ENCODE peak calls at places on chromosomes 7 and 10, in seven cellular contexts. One of them, this sample, is unnamed.

GRCh38 chr10:124035928-124036558 is 57.4 kb downstream of the CHST15 start:
- DNase-seq in kidney: peak; percentile 89
- DNase-seq in gastrocnemius medialis: peak; percentile 18
- DNase-seq in breast epithelium: peak; percentile 55
- DNase-seq in K562: peak; percentile 42
- DNase-seq in heart left ventricle: peak; percentile 80
- DNase-seq in esophagus muscularis mucosa: no peak
- DNase-seq in this sample: peak; percentile 36

GRCh38 chr10:36771725-36772124 is 353.7 kb upstream of the ANKRD30A start:
- DNase-seq in kidney: no peak
- DNase-seq in gastrocnemius medialis: no peak
- DNase-seq in breast epithelium: no peak
- DNase-seq in K562: no peak
- DNase-seq in heart left ventricle: no peak
- DNase-seq in esophagus muscularis mucosa: no peak
- DNase-seq in this sample: no peak

GRCh38 chr10:114698271-114699185 is 40.5 kb upstream of the ABLIM1 start:
- DNase-seq in kidney: no peak
- DNase-seq in gastrocnemius medialis: no peak
- DNase-seq in breast epithelium: no peak
- DNase-seq in K562: no peak
- DNase-seq in heart left ventricle: no peak
- DNase-seq in esophagus muscularis mucosa: no peak
- DNase-seq in this sample: no peak

GRCh38 chr7:82506208-82506607 is 62.6 kb upstream of the CACNA2D1 start:
- DNase-seq in kidney: no peak
- DNase-seq in gastrocnemius medialis: no peak
- DNase-seq in breast epithelium: no peak
- DNase-seq in K562: no peak
- DNase-seq in heart left ventricle: no peak
- DNase-seq in esophagus muscularis mucosa: no peak
- DNase-seq in this sample: no peak

GRCh38 chr10:99370993-99371392 is 41.8 kb downstream of the CNNM1 start:
- DNase-seq in kidney: no peak
- DNase-seq in gastrocnemius medialis: no peak
- DNase-seq in breast epithelium: no peak
- DNase-seq in K562: peak; percentile 19
- DNase-seq in heart left ventricle: no peak
- DNase-seq in esophagus muscularis mucosa: no peak
- DNase-seq in this sample: no peak

GRCh38 chr7:133591704-133592340 is 338.9 kb downstream of the EXOC4 start:
- DNase-seq in kidney: no peak
- DNase-seq in gastrocnemius medialis: no peak
- DNase-seq in breast epithelium: no peak
- DNase-seq in K562: no peak
- DNase-seq in heart left ventricle: no peak
- DNase-seq in esophagus muscularis mucosa: no peak
- DNase-seq in this sample: no peak

GRCh38 chr10:122454603-122455080 is at the start of gene ARMS2:
- DNase-seq in kidney: no peak
- DNase-seq in gastrocnemius medialis: no peak
- DNase-seq in breast epithelium: no peak
- DNase-seq in K562: no peak
- DNase-seq in heart left ventricle: no peak
- DNase-seq in esophagus muscularis mucosa: peak; percentile 91
- DNase-seq in this sample: no peak

GRCh38 chr7:64878684-64879083 is 24.4 kb upstream of the ZNF273 start:
- DNase-seq in kidney: no peak
- DNase-seq in gastrocnemius medialis: no peak
- DNase-seq in breast epithelium: no peak
- DNase-seq in K562: peak; percentile 5
- DNase-seq in heart left ventricle: no peak
- DNase-seq in esophagus muscularis mucosa: peak; percentile 82
- DNase-seq in this sample: no peak

GRCh38 chr10:100939763-100940344 is 27.1 kb downstream of the SLF2 start:
- DNase-seq in kidney: no peak
- DNase-seq in gastrocnemius medialis: no peak
- DNase-seq in breast epithelium: no peak
- DNase-seq in K562: no peak
- DNase-seq in heart left ventricle: no peak
- DNase-seq in esophagus muscularis mucosa: no peak
- DNase-seq in this sample: no peak

GRCh38 chr10:71711052-71711623 is 8.4 kb downstream of the C10orf105 start:
- DNase-seq in kidney: no peak
- DNase-seq in gastrocnemius medialis: no peak
- DNase-seq in breast epithelium: no peak
- DNase-seq in K562: no peak
- DNase-seq in heart left ventricle: no peak
- DNase-seq in esophagus muscularis mucosa: no peak
- DNase-seq in this sample: no peak

GRCh38 chr7:116633131-116633988 is 38.6 kb upstream of the MET start:
- DNase-seq in kidney: no peak
- DNase-seq in gastrocnemius medialis: peak; percentile 76
- DNase-seq in breast epithelium: peak; percentile 54
- DNase-seq in K562: no peak
- DNase-seq in heart left ventricle: no peak
- DNase-seq in esophagus muscularis mucosa: no peak
- DNase-seq in this sample: no peak

GRCh38 chr7:74013539-74014272 is 14.3 kb upstream of the ELN start:
- DNase-seq in kidney: peak; percentile 57
- DNase-seq in gastrocnemius medialis: peak; percentile 46
- DNase-seq in breast epithelium: no peak
- DNase-seq in K562: no peak
- DNase-seq in heart left ventricle: peak; percentile 19
- DNase-seq in esophagus muscularis mucosa: no peak
- DNase-seq in this sample: no peak

GRCh38 chr7:22610871-22611757 is 111.1 kb upstream of the STEAP1B start:
- DNase-seq in kidney: no peak
- DNase-seq in gastrocnemius medialis: no peak
- DNase-seq in breast epithelium: no peak
- DNase-seq in K562: no peak
- DNase-seq in heart left ventricle: no peak
- DNase-seq in esophagus muscularis mucosa: no peak
- DNase-seq in this sample: no peak

GRCh38 chr10:132374612-132375011 is 22.4 kb upstream of the PWWP2B start:
- DNase-seq in kidney: peak; percentile 29
- DNase-seq in gastrocnemius medialis: no peak
- DNase-seq in breast epithelium: no peak
- DNase-seq in K562: no peak
- DNase-seq in heart left ventricle: peak; percentile 46
- DNase-seq in esophagus muscularis mucosa: no peak
- DNase-seq in this sample: peak; percentile 10

GRCh38 chr7:141463986-141464385 is 87.2 kb upstream of the AGK start:
- DNase-seq in kidney: no peak
- DNase-seq in gastrocnemius medialis: no peak
- DNase-seq in breast epithelium: no peak
- DNase-seq in K562: no peak
- DNase-seq in heart left ventricle: no peak
- DNase-seq in esophagus muscularis mucosa: no peak
- DNase-seq in this sample: no peak

GRCh38 chr10:72812415-72812797 is 81.1 kb upstream of the OIT3 start:
- DNase-seq in kidney: no peak
- DNase-seq in gastrocnemius medialis: no peak
- DNase-seq in breast epithelium: no peak
- DNase-seq in K562: no peak
- DNase-seq in heart left ventricle: no peak
- DNase-seq in esophagus muscularis mucosa: no peak
- DNase-seq in this sample: no peak

GRCh38 chr10:91909178-91909677 is at the start of gene FGFBP3:
- DNase-seq in kidney: no peak
- DNase-seq in gastrocnemius medialis: no peak
- DNase-seq in breast epithelium: no peak
- DNase-seq in K562: peak; percentile 59
- DNase-seq in heart left ventricle: no peak
- DNase-seq in esophagus muscularis mucosa: no peak
- DNase-seq in this sample: no peak

GRCh38 chr7:16712916-16713315 is 40.6 kb upstream of the TSPAN13 start:
- DNase-seq in kidney: no peak
- DNase-seq in gastrocnemius medialis: no peak
- DNase-seq in breast epithelium: no peak
- DNase-seq in K562: no peak
- DNase-seq in heart left ventricle: no peak
- DNase-seq in esophagus muscularis mucosa: no peak
- DNase-seq in this sample: no peak

GRCh38 chr7:94100723-94101345 is 96.7 kb upstream of the BET1 start:
- DNase-seq in kidney: peak; percentile 55
- DNase-seq in gastrocnemius medialis: no peak
- DNase-seq in breast epithelium: no peak
- DNase-seq in K562: no peak
- DNase-seq in heart left ventricle: no peak
- DNase-seq in esophagus muscularis mucosa: no peak
- DNase-seq in this sample: no peak

GRCh38 chr10:23368816-23369640 is 24.4 kb upstream of the C10orf67 start:
- DNase-seq in kidney: no peak
- DNase-seq in gastrocnemius medialis: no peak
- DNase-seq in breast epithelium: no peak
- DNase-seq in K562: no peak
- DNase-seq in heart left ventricle: no peak
- DNase-seq in esophagus muscularis mucosa: no peak
- DNase-seq in this sample: no peak

GRCh38 chr10:34396669-34397068 is 418.4 kb downstream of the PARD3 start:
- DNase-seq in kidney: no peak
- DNase-seq in gastrocnemius medialis: no peak
- DNase-seq in breast epithelium: no peak
- DNase-seq in K562: no peak
- DNase-seq in heart left ventricle: no peak
- DNase-seq in esophagus muscularis mucosa: no peak
- DNase-seq in this sample: no peak

GRCh38 chr7:65307651-65308299 is 65.9 kb upstream of the ZNF92 start:
- DNase-seq in kidney: no peak
- DNase-seq in gastrocnemius medialis: no peak
- DNase-seq in breast epithelium: no peak
- DNase-seq in K562: peak; percentile 70
- DNase-seq in heart left ventricle: no peak
- DNase-seq in esophagus muscularis mucosa: no peak
- DNase-seq in this sample: peak; percentile 20

GRCh38 chr7:98294326-98294725 is 12.8 kb downstream of the BRI3 start:
- DNase-seq in kidney: no peak
- DNase-seq in gastrocnemius medialis: peak; percentile 53
- DNase-seq in breast epithelium: no peak
- DNase-seq in K562: no peak
- DNase-seq in heart left ventricle: no peak
- DNase-seq in esophagus muscularis mucosa: no peak
- DNase-seq in this sample: no peak

DNA sequence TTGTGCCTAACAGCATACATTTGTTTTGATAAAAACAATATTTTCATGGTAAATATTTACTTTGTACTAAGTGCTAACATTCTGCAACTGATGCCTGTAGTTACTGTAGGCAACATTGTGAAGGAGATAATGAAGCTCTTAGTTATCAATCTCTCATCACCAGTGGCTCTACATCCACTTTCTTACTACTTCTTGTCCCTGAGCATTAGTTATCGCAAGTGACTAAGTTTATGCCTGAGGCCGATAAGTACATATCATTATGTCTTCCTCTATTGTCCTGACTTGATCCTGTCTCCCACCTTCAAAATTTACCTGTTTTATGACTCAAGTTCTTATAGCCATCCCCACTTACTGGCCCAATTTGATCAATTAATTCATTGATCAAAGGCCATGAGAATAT is 63.6 kb downstream of the MACC1 start:
- DNase-seq in kidney: no peak
- DNase-seq in gastrocnemius medialis: no peak
- DNase-seq in breast epithelium: no peak
- DNase-seq in K562: no peak
- DNase-seq in heart left ventricle: no peak
- DNase-seq in esophagus muscularis mucosa: no peak
- DNase-seq in this sample: no peak
- H3K27ac ChIP-seq in kidney: no peak overlapping the region
- H3K27ac ChIP-seq in gastrocnemius medialis: no peak overlapping the region
- H3K27ac ChIP-seq in breast epithelium: no peak overlapping the region
- H3K27ac ChIP-seq in K562: no peak overlapping the region
- H3K27ac ChIP-seq in heart left ventricle: peak overlapping the region; percentile 39
- H3K27ac ChIP-seq in esophagus muscularis mucosa: no peak overlapping the region
- H3K27ac ChIP-seq in this sample: peak overlapping the region; percentile 88

GRCh38 chr10:10821926-10822325 is 195.7 kb upstream of the CELF2 start:
- DNase-seq in kidney: no peak
- DNase-seq in gastrocnemius medialis: no peak
- DNase-seq in breast epithelium: peak; percentile 20
- DNase-seq in K562: no peak
- DNase-seq in heart left ventricle: no peak
- DNase-seq in esophagus muscularis mucosa: no peak
- DNase-seq in this sample: no peak

GRCh38 chr10:10826125-10826524 is 191.5 kb upstream of the CELF2 start:
- DNase-seq in kidney: no peak
- DNase-seq in gastrocnemius medialis: no peak
- DNase-seq in breast epithelium: no peak
- DNase-seq in K562: no peak
- DNase-seq in heart left ventricle: no peak
- DNase-seq in esophagus muscularis mucosa: no peak
- DNase-seq in this sample: no peak

GRCh38 chr10:10830316-10831061 is 187.2 kb upstream of the CELF2 start:
- DNase-seq in kidney: no peak
- DNase-seq in gastrocnemius medialis: no peak
- DNase-seq in breast epithelium: no peak
- DNase-seq in K562: no peak
- DNase-seq in heart left ventricle: no peak
- DNase-seq in esophagus muscularis mucosa: no peak
- DNase-seq in this sample: no peak

GRCh38 chr10:10819206-10819856 is 198.3 kb upstream of the CELF2 start:
- DNase-seq in kidney: no peak
- DNase-seq in gastrocnemius medialis: no peak
- DNase-seq in breast epithelium: no peak
- DNase-seq in K562: no peak
- DNase-seq in heart left ventricle: no peak
- DNase-seq in esophagus muscularis mucosa: no peak
- DNase-seq in this sample: no peak

GRCh38 chr10:10824611-10825148 is 193.0 kb upstream of the CELF2 start:
- DNase-seq in kidney: no peak
- DNase-seq in gastrocnemius medialis: no peak
- DNase-seq in breast epithelium: peak; percentile 21
- DNase-seq in K562: no peak
- DNase-seq in heart left ventricle: no peak
- DNase-seq in esophagus muscularis mucosa: no peak
- DNase-seq in this sample: peak; percentile 71
- H3K27ac ChIP-seq in kidney: no peak overlapping the region
- H3K27ac ChIP-seq in gastrocnemius medialis: peak overlapping the region; percentile 56
- H3K27ac ChIP-seq in breast epithelium: peak overlapping the region; percentile 74
- H3K27ac ChIP-seq in K562: no peak overlapping the region
- H3K27ac ChIP-seq in heart left ventricle: peak overlapping the region; percentile 76
- H3K27ac ChIP-seq in esophagus muscularis mucosa: peak overlapping the region; percentile 66
- H3K27ac ChIP-seq in this sample: peak overlapping the region; percentile 55

GRCh38 chr7:1050254-1050906 is 6.0 kb downstream of the GPR146 start:
- DNase-seq in kidney: peak; percentile 61
- DNase-seq in gastrocnemius medialis: no peak
- DNase-seq in breast epithelium: no peak
- DNase-seq in K562: no peak
- DNase-seq in heart left ventricle: peak; percentile 63
- DNase-seq in esophagus muscularis mucosa: no peak
- DNase-seq in this sample: no peak
- H3K27ac ChIP-seq in kidney: no peak overlapping the region
- H3K27ac ChIP-seq in gastrocnemius medialis: peak overlapping the region; percentile 65
- H3K27ac ChIP-seq in breast epithelium: no peak overlapping the region
- H3K27ac ChIP-seq in K562: no peak overlapping the region
- H3K27ac ChIP-seq in heart left ventricle: peak overlapping the region; percentile 80
- H3K27ac ChIP-seq in esophagus muscularis mucosa: peak overlapping the region; percentile 62
- H3K27ac ChIP-seq in this sample: peak overlapping the region; percentile 50

DNA sequence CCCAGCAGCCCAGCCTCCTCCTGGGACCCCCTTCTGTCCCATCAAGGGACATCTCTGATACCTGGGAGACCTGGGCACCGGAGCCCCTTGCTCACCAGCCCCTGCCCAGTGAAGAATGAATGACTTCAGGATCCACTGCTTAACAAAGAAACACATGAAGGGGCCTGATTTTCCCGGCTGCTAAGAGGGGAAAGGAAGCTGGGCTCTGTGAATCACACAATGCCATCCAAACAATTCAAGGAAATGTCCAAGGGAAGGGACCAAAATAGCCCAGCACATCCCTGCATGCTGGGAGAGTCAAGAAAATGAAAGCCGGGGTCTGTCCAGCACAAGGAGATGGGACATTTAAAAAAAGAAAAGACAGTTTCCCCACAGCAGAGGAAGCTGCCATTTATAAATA is 128.7 kb upstream of the JCAD start:
- DNase-seq in kidney: no peak
- DNase-seq in gastrocnemius medialis: no peak
- DNase-seq in breast epithelium: no peak
- DNase-seq in K562: no peak
- DNase-seq in heart left ventricle: no peak
- DNase-seq in esophagus muscularis mucosa: no peak
- DNase-seq in this sample: no peak
- H3K27ac ChIP-seq in kidney: peak overlapping the region; percentile 77
- H3K27ac ChIP-seq in gastrocnemius medialis: peak overlapping the region; percentile 69
- H3K27ac ChIP-seq in breast epithelium: peak overlapping the region; percentile 10
- H3K27ac ChIP-seq in K562: no peak overlapping the region
- H3K27ac ChIP-seq in heart left ventricle: peak overlapping the region; percentile 69
- H3K27ac ChIP-seq in esophagus muscularis mucosa: peak overlapping the region; percentile 35
- H3K27ac ChIP-seq in this sample: peak overlapping the region; percentile 59

This sample was measured in uterus.